ENCODE peak calls at places on chromosome X, in six cellular contexts. B, U, G, C, P and W are unnamed samples.

GRCh38 chrX:65990702-65991101 is 49.2 kb downstream of the VSIG4 start:
- DNase-seq in B (no peak), U (no peak), G (no peak), C (no peak), P (no peak), W (no peak)

GRCh38 chrX:9180623-9181022 is 146.7 kb upstream of the FAM9B start:
- DNase-seq in B (no peak), U (no peak), G (no peak), C (no peak), P (no peak), W (no peak)

GRCh38 chrX:62931625-62932024 is 419.5 kb downstream of the SPIN4 start:
- DNase-seq in B (no peak), U (no peak), G (no peak), C (no peak), P (no peak), W (no peak)

GRCh38 chrX:138756234-138756633 is 44.7 kb upstream of the FGF13 start:
- DNase-seq in B (no peak), U (peak), G (no peak), C (no peak), P (peak), W (no peak)

GRCh38 chrX:43958529-43958928 is 14.7 kb downstream of the NDP start:
- DNase-seq in B (peak), U (peak), G (peak), C (peak), P (no peak), W (peak)

GRCh38 chrX:70133303-70134115 is at the start of gene IGBP1:
- DNase-seq in B (peak), U (peak), G (peak), C (peak), P (peak), W (peak)

GRCh38 chrX:145856181-145856580 is 38.6 kb downstream of the SLITRK2 start:
- DNase-seq in B (no peak), U (no peak), G (no peak), C (no peak), P (no peak), W (no peak)

GRCh38 chrX:114800719-114801118 is 216.7 kb downstream of the IL13RA2 start:
- DNase-seq in B (no peak), U (no peak), G (no peak), C (no peak), P (no peak), W (no peak)

GRCh38 chrX:9231491-9231890 is 197.6 kb upstream of the FAM9B start:
- DNase-seq in B (no peak), U (no peak), G (no peak), C (no peak), P (no peak), W (no peak)

GRCh38 chrX:1480082-1480785 is 27.5 kb upstream of the ASMTL start:
- DNase-seq in B (no peak), U (no peak), G (no peak), C (no peak), P (no peak), W (no peak)

GRCh38 chrX:135974279-135974856 is 580 bp upstream of the MMGT1 start:
- DNase-seq in B (peak), U (peak), G (peak), C (peak), P (peak), W (peak)

GRCh38 chrX:87621697-87622096 is 104.1 kb downstream of the KLHL4 start:
- DNase-seq in B (no peak), U (no peak), G (no peak), C (no peak), P (peak), W (no peak)

GRCh38 chrX:106862972-106863688 is 40.0 kb downstream of the RIPPLY1 start:
- DNase-seq in B (peak), U (no peak), G (peak), C (peak), P (peak), W (peak)

GRCh38 chrX:40719218-40719617 is 16.1 kb downstream of the MED14 start:
- DNase-seq in B (no peak), U (no peak), G (no peak), C (no peak), P (no peak), W (no peak)

GRCh38 chrX:68945603-68946228 is 116.9 kb downstream of the EFNB1 start:
- DNase-seq in B (peak), U (no peak), G (peak), C (no peak), P (peak), W (no peak)

GRCh38 chrX:13340182-13340791 is 20.4 kb upstream of the ATXN3L start:
- DNase-seq in B (no peak), U (no peak), G (no peak), C (no peak), P (no peak), W (no peak)

GRCh38 chrX:112834016-112834855 is 6.4 kb downstream of the AMOT start:
- DNase-seq in B (no peak), U (no peak), G (no peak), C (peak), P (no peak), W (no peak)

GRCh38 chrX:96004386-96004785 is 680.3 kb upstream of the DIAPH2 start:
- DNase-seq in B (no peak), U (no peak), G (no peak), C (no peak), P (no peak), W (no peak)

GRCh38 chrX:46770817-46771163 is 11.9 kb upstream of the SLC9A7 start:
- DNase-seq in B (no peak), U (no peak), G (no peak), C (no peak), P (no peak), W (no peak)

GRCh38 chrX:15646543-15646942 is 18.1 kb downstream of the CLTRN start:
- DNase-seq in B (no peak), U (no peak), G (no peak), C (peak), P (no peak), W (no peak)

GRCh38 chrX:45228126-45228525 is 27.4 kb upstream of the DIPK2B start:
- DNase-seq in B (no peak), U (no peak), G (no peak), C (no peak), P (no peak), W (no peak)

GRCh38 chrX:12139934-12140611 is 1.8 kb downstream of the FRMPD4 start:
- DNase-seq in B (no peak), U (no peak), G (no peak), C (no peak), P (no peak), W (no peak)

GRCh38 chrX:108415146-108415545 is 23.1 kb downstream of the COL4A6 start:
- DNase-seq in B (no peak), U (no peak), G (no peak), C (no peak), P (no peak), W (no peak)

GRCh38 chrX:153416781-153417180 is 5.5 kb downstream of the ZFP92 start:
- DNase-seq in B (no peak), U (no peak), G (no peak), C (no peak), P (no peak), W (no peak)

GRCh38 chrX:154696328-154697045 is 43.1 kb upstream of the CTAG2 start:
- DNase-seq in B (no peak), U (no peak), G (no peak), C (no peak), P (no peak), W (no peak)

GRCh38 chrX:362937-363620 is 23.6 kb downstream of the PPP2R3B start:
- DNase-seq in B (no peak), U (no peak), G (no peak), C (no peak), P (no peak), W (no peak)

GRCh38 chrX:16208601-16209000 is 41.3 kb downstream of the MAGEB17 start:
- DNase-seq in B (no peak), U (no peak), G (no peak), C (no peak), P (no peak), W (no peak)

GRCh38 chrX:133681416-133681815 is 266.1 kb upstream of the GPC4 start:
- DNase-seq in B (no peak), U (no peak), G (no peak), C (no peak), P (no peak), W (no peak)

GRCh38 chrX:40074080-40074958 is 23.4 kb downstream of the BCOR start:
- DNase-seq in B (no peak), U (no peak), G (no peak), C (no peak), P (no peak), W (no peak)

GRCh38 chrX:1398431-1399340 is 6.8 kb upstream of the SLC25A6 start:
- DNase-seq in B (no peak), U (no peak), G (no peak), C (peak), P (peak), W (no peak)

GRCh38 chrX:9635805-9636204 is 129.8 kb downstream of the GPR143 start:
- DNase-seq in B (no peak), U (no peak), G (no peak), C (no peak), P (no peak), W (no peak)

GRCh38 chrX:96314974-96315373 is 369.7 kb upstream of the DIAPH2 start:
- DNase-seq in B (no peak), U (no peak), G (no peak), C (no peak), P (no peak), W (no peak)

GRCh38 chrX:70480660-70481018 is 36.0 kb downstream of the DLG3 start:
- DNase-seq in B (no peak), U (no peak), G (no peak), C (no peak), P (no peak), W (no peak)

GRCh38 chrX:109357714-109358113 is 124.2 kb downstream of the GUCY2F start:
- DNase-seq in B (no peak), U (no peak), G (no peak), C (no peak), P (no peak), W (no peak)

GRCh38 chrX:31147175-31147574 is 75.3 kb upstream of the FTHL17 start:
- DNase-seq in B (no peak), U (no peak), G (no peak), C (no peak), P (peak), W (no peak)

GRCh38 chrX:50814701-50815476 is 895 bp upstream of the SHROOM4 start:
- DNase-seq in B (no peak), U (no peak), G (no peak), C (no peak), P (no peak), W (no peak)

GRCh38 chrX:129318375-129318774 is 204.9 kb downstream of the SMARCA1 start:
- DNase-seq in B (peak), U (no peak), G (no peak), C (peak), P (no peak), W (no peak)
- TF ChIP-seq CTCF in B (peak), U (no peak), G (peak), C (peak), P (no peak), W (no peak)

GRCh38 chrX:10855845-10856244 is 235.5 kb upstream of the MID1 start:
- DNase-seq in B (no peak), U (no peak), G (no peak), C (no peak), P (no peak), W (no peak)

GRCh38 chrX:10851809-10852208 is 231.4 kb upstream of the MID1 start:
- DNase-seq in B (no peak), U (no peak), G (no peak), C (no peak), P (no peak), W (no peak)

GRCh38 chrX:10856797-10857196 is 236.4 kb upstream of the MID1 start:
- DNase-seq in B (no peak), U (no peak), G (no peak), C (no peak), P (no peak), W (no peak)

GRCh38 chrX:10859353-10859752 is 239.0 kb upstream of the MID1 start:
- DNase-seq in B (no peak), U (no peak), G (no peak), C (no peak), P (no peak), W (no peak)

GRCh38 chrX:10854594-10854993 is 234.2 kb upstream of the MID1 start:
- DNase-seq in B (no peak), U (no peak), G (no peak), C (no peak), P (peak), W (no peak)
- TF ChIP-seq CTCF in B (no peak), U (no peak), G (no peak), C (no peak), P (no peak), W (no peak)

DNA sequence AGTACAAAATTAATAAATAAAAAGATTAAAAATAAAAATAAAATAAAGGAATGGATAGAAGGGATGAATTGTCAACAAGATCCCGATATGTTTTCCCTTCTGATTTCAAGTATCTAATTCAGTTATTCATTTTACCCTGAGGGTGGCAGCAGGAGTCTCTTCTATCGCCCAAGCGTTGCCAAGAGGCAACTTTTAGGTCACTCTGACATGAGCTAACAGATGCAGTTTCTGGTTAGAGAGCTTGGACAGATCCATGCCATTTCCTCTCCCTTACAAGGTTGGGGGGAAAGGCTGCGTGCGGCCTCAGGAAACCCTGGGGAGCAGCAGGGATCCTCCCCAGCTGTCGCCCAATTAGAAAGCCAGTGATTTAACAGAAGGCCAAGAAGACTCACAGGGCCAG is 35.3 kb upstream of the WAS start:
- DNase-seq in B (no peak), U (peak), G (peak), C (peak), P (peak), W (peak)
- TF ChIP-seq CTCF in B (peak), U (peak), G (peak), C (peak), P (no peak), W (no peak)

GRCh38 chrX:24150051-24150790 is 692 bp downstream of the ZFX start:
- DNase-seq in B (peak), U (peak), G (peak), C (peak), P (peak), W (peak)
- TF ChIP-seq CTCF in B (peak), U (peak), G (peak), C (peak), P (peak), W (peak)

DNA sequence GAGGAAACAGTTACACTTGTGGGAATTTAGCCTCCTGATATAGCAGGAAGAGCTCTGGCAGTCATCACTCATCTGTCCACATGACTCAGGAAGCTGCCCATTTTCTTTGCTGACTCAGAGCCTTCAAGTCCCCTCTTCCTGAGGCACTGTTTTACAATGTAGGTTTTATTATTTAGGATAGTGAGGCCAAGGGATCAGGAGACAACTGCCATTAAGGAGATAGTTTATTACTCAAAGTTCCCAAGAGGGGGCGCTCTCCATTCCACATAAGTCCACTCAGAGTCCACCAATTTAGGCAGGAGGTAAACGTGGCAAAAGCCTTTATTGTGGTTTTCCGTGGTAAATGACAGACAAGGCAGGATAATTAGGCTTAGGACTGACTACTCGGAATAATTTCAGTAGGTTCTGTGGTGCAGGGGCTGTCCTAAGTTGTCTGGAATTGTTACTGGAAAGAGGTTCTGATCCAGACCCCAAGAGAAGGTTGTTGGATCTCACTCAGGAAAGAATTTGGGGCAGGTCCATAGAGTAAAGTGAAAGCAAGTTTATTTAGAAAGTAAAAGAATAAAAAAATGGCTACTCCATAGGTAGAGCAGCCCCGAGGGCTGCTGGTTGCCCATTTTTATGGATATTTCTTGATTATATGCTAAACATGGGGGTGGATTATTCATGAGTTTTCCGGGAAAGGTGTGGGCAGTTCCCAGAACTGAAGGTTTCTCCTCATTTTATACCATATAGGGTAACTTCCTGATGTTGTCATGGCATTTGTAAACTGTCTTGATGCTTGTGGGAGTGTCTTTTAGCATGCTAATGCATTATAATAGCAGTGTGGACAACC is 96.0 kb upstream of the RAB40AL start:
- DNase-seq in B (no peak), U (no peak), G (no peak), C (no peak), P (no peak), W (no peak)
- TF ChIP-seq CTCF in B (peak), U (no peak), G (no peak), C (peak), P (peak), W (no peak)

DNA sequence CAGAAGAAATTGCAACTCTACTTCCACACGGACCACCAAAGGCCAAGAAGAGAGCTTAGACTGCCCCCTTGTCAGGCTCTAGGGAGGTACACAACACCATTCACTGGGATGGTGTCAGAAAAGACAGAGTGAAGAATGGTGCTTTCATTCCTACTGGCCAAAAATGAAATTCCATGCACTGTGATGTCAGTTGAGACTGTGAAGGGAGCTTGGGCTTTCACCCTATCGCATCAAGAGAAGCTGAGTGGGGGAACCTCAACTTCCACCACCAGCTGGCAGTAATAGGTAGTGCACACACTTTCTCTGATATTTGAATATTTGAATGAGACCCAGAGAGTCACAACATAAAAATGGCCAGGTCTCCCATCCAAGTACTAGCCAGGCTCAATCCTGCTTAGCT is 65.9 kb downstream of the ZNF711 start:
- DNase-seq in B (no peak), U (no peak), G (no peak), C (no peak), P (no peak), W (no peak)
- TF ChIP-seq CTCF in B (peak), U (no peak), G (no peak), C (peak), P (peak), W (no peak)

DNA sequence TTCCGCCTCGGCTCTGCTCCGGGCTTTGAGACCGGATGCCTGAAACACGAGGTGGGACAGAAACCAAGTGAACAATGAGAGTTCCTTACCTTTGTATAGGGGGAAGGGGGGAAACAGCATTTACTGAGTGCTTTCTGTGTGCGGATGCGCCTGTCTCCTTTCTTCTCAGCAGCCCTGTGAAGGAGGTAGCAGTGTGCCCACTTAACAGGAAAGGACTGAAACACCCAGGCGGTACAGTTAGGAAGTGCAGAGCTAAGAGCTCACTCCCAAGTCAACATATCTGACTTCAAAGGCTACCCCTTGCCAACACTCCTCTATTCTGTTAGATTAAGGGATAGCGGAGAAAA is 43.1 kb upstream of the TMSB15B start:
- DNase-seq in B (no peak), U (peak), G (peak), C (no peak), P (no peak), W (no peak)
- TF ChIP-seq CTCF in B (no peak), U (peak), G (no peak), C (peak), P (peak), W (no peak)

GRCh38 chrX:121310820-121311219 is 263.4 kb downstream of the GLUD2 start:
- DNase-seq in B (no peak), U (no peak), G (no peak), C (no peak), P (no peak), W (no peak)

GRCh38 chrX:121307441-121307840 is 260.0 kb downstream of the GLUD2 start:
- DNase-seq in B (peak), U (no peak), G (peak), C (no peak), P (no peak), W (peak)

DNA sequence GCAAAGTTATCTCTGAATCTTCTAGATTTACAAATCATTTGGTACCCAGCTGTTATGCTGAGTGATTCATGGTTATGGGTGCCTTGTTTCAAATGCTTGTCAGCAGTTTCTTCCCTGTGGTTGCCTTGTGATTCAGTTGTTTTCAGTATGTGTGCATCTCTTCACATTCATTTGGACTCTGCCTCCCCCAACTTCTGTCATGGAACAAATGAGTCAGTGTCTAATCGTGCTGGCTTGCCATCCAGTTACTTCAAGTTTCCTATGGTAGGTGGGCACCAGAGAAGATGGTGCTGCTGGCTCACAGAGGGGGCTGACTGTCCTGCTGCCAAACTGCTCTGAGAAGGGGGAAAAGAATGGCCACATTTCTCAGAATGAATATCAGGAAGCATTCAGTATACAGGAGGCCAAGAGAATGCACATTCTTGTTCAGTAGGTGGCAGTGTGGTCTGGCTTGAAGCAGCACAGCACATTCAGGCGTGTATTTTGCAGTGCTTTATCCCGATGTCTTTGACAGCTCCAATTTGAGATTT is 260.9 kb downstream of the GLUD2 start:
- DNase-seq in B (peak), U (peak), G (peak), C (peak), P (peak), W (peak)
- TF ChIP-seq CTCF in B (peak), U (peak), G (peak), C (peak), P (peak), W (peak)